ENCODE peak calls at places on chromosomes 5 and 9, in eight cellular contexts. One of them, this sample, is unnamed.

GRCh38 chr5:177601126-177601525 is 1.2 kb downstream of the B4GALT7 start:
- DNase-seq in cardiac muscle cell: no peak
- DNase-seq in fibroblast of mammary gland: no peak
- DNase-seq in CD8-positive, alpha-beta T cell: no peak
- DNase-seq in lung: no peak
- DNase-seq in PC-9: no peak
- DNase-seq in AG04450: no peak
- DNase-seq in PC-3: no peak
- DNase-seq in this sample: no peak

GRCh38 chr5:88092358-88092757 is 176.3 kb downstream of the TMEM161B start:
- DNase-seq in cardiac muscle cell: no peak
- DNase-seq in fibroblast of mammary gland: no peak
- DNase-seq in CD8-positive, alpha-beta T cell: no peak
- DNase-seq in lung: no peak
- DNase-seq in PC-9: peak
- DNase-seq in AG04450: no peak
- DNase-seq in PC-3: peak
- DNase-seq in this sample: no peak

GRCh38 chr5:66869347-66869746 is 273.2 kb downstream of the MAST4 start:
- DNase-seq in cardiac muscle cell: no peak
- DNase-seq in fibroblast of mammary gland: no peak
- DNase-seq in CD8-positive, alpha-beta T cell: no peak
- DNase-seq in lung: no peak
- DNase-seq in PC-9: no peak
- DNase-seq in AG04450: no peak
- DNase-seq in PC-3: no peak
- DNase-seq in this sample: no peak

GRCh38 chr5:167030500-167031120 is 1260.8 kb upstream of the WWC1 start:
- DNase-seq in cardiac muscle cell: peak
- DNase-seq in fibroblast of mammary gland: peak
- DNase-seq in CD8-positive, alpha-beta T cell: no peak
- DNase-seq in lung: no peak
- DNase-seq in PC-9: no peak
- DNase-seq in AG04450: no peak
- DNase-seq in PC-3: no peak
- DNase-seq in this sample: no peak

GRCh38 chr9:76302947-76303550 is 91.2 kb downstream of the RFK start:
- DNase-seq in cardiac muscle cell: peak
- DNase-seq in fibroblast of mammary gland: peak
- DNase-seq in CD8-positive, alpha-beta T cell: no peak
- DNase-seq in lung: no peak
- DNase-seq in PC-9: no peak
- DNase-seq in AG04450: peak
- DNase-seq in PC-3: peak
- DNase-seq in this sample: peak

GRCh38 chr9:104743377-104743985 is 4.0 kb upstream of the NIPSNAP3A start:
- DNase-seq in cardiac muscle cell: peak
- DNase-seq in fibroblast of mammary gland: peak
- DNase-seq in CD8-positive, alpha-beta T cell: no peak
- DNase-seq in lung: no peak
- DNase-seq in PC-9: peak
- DNase-seq in AG04450: peak
- DNase-seq in PC-3: peak
- DNase-seq in this sample: peak

GRCh38 chr5:121660142-121660541 is 191.5 kb upstream of the FTMT start:
- DNase-seq in cardiac muscle cell: no peak
- DNase-seq in fibroblast of mammary gland: no peak
- DNase-seq in CD8-positive, alpha-beta T cell: no peak
- DNase-seq in lung: no peak
- DNase-seq in PC-9: no peak
- DNase-seq in AG04450: no peak
- DNase-seq in PC-3: no peak
- DNase-seq in this sample: no peak

GRCh38 chr9:136903041-136903554 is 16.8 kb downstream of the TRAF2 start:
- DNase-seq in cardiac muscle cell: no peak
- DNase-seq in fibroblast of mammary gland: peak
- DNase-seq in CD8-positive, alpha-beta T cell: no peak
- DNase-seq in lung: no peak
- DNase-seq in PC-9: no peak
- DNase-seq in AG04450: no peak
- DNase-seq in PC-3: no peak
- DNase-seq in this sample: no peak

GRCh38 chr9:100602302-100602930 is 24.5 kb downstream of the CAVIN4 start:
- DNase-seq in cardiac muscle cell: peak
- DNase-seq in fibroblast of mammary gland: peak
- DNase-seq in CD8-positive, alpha-beta T cell: no peak
- DNase-seq in lung: no peak
- DNase-seq in PC-9: peak
- DNase-seq in AG04450: no peak
- DNase-seq in PC-3: peak
- DNase-seq in this sample: peak

GRCh38 chr9:95171001-95171400 is 146.5 kb downstream of the FANCC start:
- DNase-seq in cardiac muscle cell: no peak
- DNase-seq in fibroblast of mammary gland: peak
- DNase-seq in CD8-positive, alpha-beta T cell: no peak
- DNase-seq in lung: no peak
- DNase-seq in PC-9: no peak
- DNase-seq in AG04450: no peak
- DNase-seq in PC-3: peak
- DNase-seq in this sample: no peak

GRCh38 chr9:103104101-103104500 is 109.0 kb downstream of the CYLC2 start:
- DNase-seq in cardiac muscle cell: no peak
- DNase-seq in fibroblast of mammary gland: no peak
- DNase-seq in CD8-positive, alpha-beta T cell: no peak
- DNase-seq in lung: no peak
- DNase-seq in PC-9: no peak
- DNase-seq in AG04450: no peak
- DNase-seq in PC-3: no peak
- DNase-seq in this sample: no peak

GRCh38 chr5:132022737-132023136 is 11.3 kb upstream of the ACSL6 start:
- DNase-seq in cardiac muscle cell: no peak
- DNase-seq in fibroblast of mammary gland: peak
- DNase-seq in CD8-positive, alpha-beta T cell: no peak
- DNase-seq in lung: no peak
- DNase-seq in PC-9: no peak
- DNase-seq in AG04450: no peak
- DNase-seq in PC-3: peak
- DNase-seq in this sample: no peak

DNA sequence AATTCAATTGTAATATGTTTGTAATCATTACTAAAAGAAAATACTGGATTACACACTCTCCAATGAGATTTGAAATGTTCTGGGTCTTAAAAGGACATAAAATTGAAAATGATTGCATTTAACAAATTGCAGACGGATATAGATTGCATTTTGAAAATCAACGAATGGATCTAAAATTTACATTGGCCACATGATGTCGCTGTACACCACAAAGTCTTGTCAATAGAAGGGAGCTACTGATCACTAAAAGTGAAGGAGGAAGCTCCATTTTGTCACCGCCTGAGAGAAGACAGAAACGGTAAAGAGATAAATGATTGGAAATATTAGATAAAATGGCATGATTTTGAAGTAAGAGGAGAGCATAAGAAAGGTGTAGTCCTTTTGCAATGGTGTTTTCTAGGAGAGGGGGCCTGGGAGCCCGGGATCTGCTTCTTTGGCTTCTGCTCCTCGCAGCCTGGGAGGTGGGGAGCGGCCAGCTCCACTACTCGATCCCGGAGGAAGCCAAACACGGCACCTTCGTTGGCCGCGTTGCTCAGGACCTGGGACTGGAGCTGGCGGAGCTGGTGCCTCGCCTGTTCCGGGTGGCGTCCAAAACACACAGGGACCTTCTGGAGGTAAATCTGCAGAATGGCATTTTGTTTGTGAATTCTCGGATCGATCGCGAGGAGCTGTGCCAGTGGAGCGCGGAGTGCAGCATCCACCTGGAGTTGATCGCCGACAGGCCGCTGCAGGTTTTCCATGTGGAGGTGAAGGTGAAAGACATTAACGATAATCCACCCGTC is at the start of gene PCDHA1:
- DNase-seq in cardiac muscle cell: no peak
- DNase-seq in fibroblast of mammary gland: peak
- DNase-seq in CD8-positive, alpha-beta T cell: no peak
- DNase-seq in lung: no peak
- DNase-seq in PC-9: no peak
- DNase-seq in AG04450: no peak
- DNase-seq in PC-3: no peak
- DNase-seq in this sample: no peak
- TF ChIP-seq CTCF in cardiac muscle cell: no peak
- TF ChIP-seq CTCF in fibroblast of mammary gland: no peak
- TF ChIP-seq CTCF in CD8-positive, alpha-beta T cell: no peak
- TF ChIP-seq CTCF in lung: no peak
- TF ChIP-seq CTCF in PC-9: peak
- TF ChIP-seq CTCF in AG04450: no peak
- TF ChIP-seq CTCF in PC-3: peak
- TF ChIP-seq CTCF in this sample: no peak

DNA sequence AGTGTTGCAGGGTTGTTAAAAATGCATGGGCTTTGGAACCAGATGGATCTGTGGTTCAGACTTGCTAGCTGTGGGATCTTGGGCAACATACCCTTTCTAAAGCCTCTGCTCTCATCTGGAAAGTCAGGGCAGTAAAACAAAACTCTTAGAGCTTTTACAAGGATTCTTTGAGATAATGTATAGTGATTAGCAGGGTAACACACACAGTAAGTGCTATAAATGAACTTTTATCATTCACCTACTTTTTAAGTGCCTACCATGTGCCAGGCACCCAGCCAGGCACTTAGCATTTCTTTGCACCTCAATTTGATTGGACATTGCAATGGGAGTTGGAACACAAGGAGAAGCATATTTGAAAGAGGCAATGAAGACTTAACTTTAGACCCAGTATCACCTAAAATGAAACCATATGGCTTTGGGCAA is 208.6 kb upstream of the PAPPA start:
- DNase-seq in cardiac muscle cell: no peak
- DNase-seq in fibroblast of mammary gland: peak
- DNase-seq in CD8-positive, alpha-beta T cell: no peak
- DNase-seq in lung: no peak
- DNase-seq in PC-9: no peak
- DNase-seq in AG04450: no peak
- DNase-seq in PC-3: no peak
- DNase-seq in this sample: no peak
- H3K4me3 ChIP-seq in cardiac muscle cell: no peak
- H3K4me3 ChIP-seq in fibroblast of mammary gland: no peak
- H3K4me3 ChIP-seq in CD8-positive, alpha-beta T cell: no peak
- H3K4me3 ChIP-seq in lung: no peak
- H3K4me3 ChIP-seq in PC-9: no peak
- H3K4me3 ChIP-seq in AG04450: no peak
- H3K4me3 ChIP-seq in PC-3: no peak
- H3K4me3 ChIP-seq in this sample: no peak

GRCh38 chr9:111038336-111039202 is at the start of gene LPAR1:
- DNase-seq in cardiac muscle cell: peak
- DNase-seq in fibroblast of mammary gland: peak
- DNase-seq in CD8-positive, alpha-beta T cell: no peak
- DNase-seq in lung: peak
- DNase-seq in PC-9: no peak
- DNase-seq in AG04450: peak
- DNase-seq in PC-3: peak
- DNase-seq in this sample: no peak
- TF ChIP-seq CTCF in cardiac muscle cell: no peak
- TF ChIP-seq CTCF in fibroblast of mammary gland: no peak
- TF ChIP-seq CTCF in CD8-positive, alpha-beta T cell: no peak
- TF ChIP-seq CTCF in lung: no peak
- TF ChIP-seq CTCF in PC-9: no peak
- TF ChIP-seq CTCF in AG04450: peak
- TF ChIP-seq CTCF in PC-3: no peak
- TF ChIP-seq CTCF in this sample: no peak

GRCh38 chr9:35114113-35114847 is 1.4 kb downstream of the ATOSB start:
- DNase-seq in cardiac muscle cell: peak
- DNase-seq in fibroblast of mammary gland: peak
- DNase-seq in CD8-positive, alpha-beta T cell: peak
- DNase-seq in lung: peak
- DNase-seq in PC-9: peak
- DNase-seq in AG04450: peak
- DNase-seq in PC-3: peak
- DNase-seq in this sample: no peak
- H3K4me3 ChIP-seq in cardiac muscle cell: peak
- H3K4me3 ChIP-seq in fibroblast of mammary gland: peak
- H3K4me3 ChIP-seq in CD8-positive, alpha-beta T cell: peak
- H3K4me3 ChIP-seq in lung: peak
- H3K4me3 ChIP-seq in PC-9: peak
- H3K4me3 ChIP-seq in AG04450: peak
- H3K4me3 ChIP-seq in PC-3: peak
- H3K4me3 ChIP-seq in this sample: peak

GRCh38 chr5:149450199-149450598 is 71.1 kb upstream of the IL17B start:
- DNase-seq in cardiac muscle cell: no peak
- DNase-seq in fibroblast of mammary gland: peak
- DNase-seq in CD8-positive, alpha-beta T cell: no peak
- DNase-seq in lung: peak
- DNase-seq in PC-9: no peak
- DNase-seq in AG04450: peak
- DNase-seq in PC-3: no peak
- DNase-seq in this sample: no peak

GRCh38 chr5:149453618-149454415 is 74.7 kb upstream of the IL17B start:
- DNase-seq in cardiac muscle cell: no peak
- DNase-seq in fibroblast of mammary gland: no peak
- DNase-seq in CD8-positive, alpha-beta T cell: no peak
- DNase-seq in lung: no peak
- DNase-seq in PC-9: no peak
- DNase-seq in AG04450: no peak
- DNase-seq in PC-3: no peak
- DNase-seq in this sample: no peak

GRCh38 chr5:149455889-149456409 is 76.9 kb upstream of the IL17B start:
- DNase-seq in cardiac muscle cell: no peak
- DNase-seq in fibroblast of mammary gland: peak
- DNase-seq in CD8-positive, alpha-beta T cell: no peak
- DNase-seq in lung: no peak
- DNase-seq in PC-9: peak
- DNase-seq in AG04450: no peak
- DNase-seq in PC-3: peak
- DNase-seq in this sample: no peak

GRCh38 chr5:149452007-149452664 is 73.0 kb upstream of the IL17B start:
- DNase-seq in cardiac muscle cell: peak
- DNase-seq in fibroblast of mammary gland: peak
- DNase-seq in CD8-positive, alpha-beta T cell: no peak
- DNase-seq in lung: peak
- DNase-seq in PC-9: no peak
- DNase-seq in AG04450: no peak
- DNase-seq in PC-3: no peak
- DNase-seq in this sample: no peak

GRCh38 chr5:149452665-149453617 is 73.8 kb upstream of the IL17B start:
- DNase-seq in cardiac muscle cell: no peak
- DNase-seq in fibroblast of mammary gland: peak
- DNase-seq in CD8-positive, alpha-beta T cell: no peak
- DNase-seq in lung: no peak
- DNase-seq in PC-9: no peak
- DNase-seq in AG04450: peak
- DNase-seq in PC-3: peak
- DNase-seq in this sample: no peak
- TF ChIP-seq CTCF in cardiac muscle cell: peak
- TF ChIP-seq CTCF in fibroblast of mammary gland: no peak
- TF ChIP-seq CTCF in CD8-positive, alpha-beta T cell: no peak
- TF ChIP-seq CTCF in lung: no peak
- TF ChIP-seq CTCF in PC-9: no peak
- TF ChIP-seq CTCF in AG04450: peak
- TF ChIP-seq CTCF in PC-3: no peak
- TF ChIP-seq CTCF in this sample: no peak

This sample was measured in LNCaP clone FGC.